ENCODE peak calls at places on chromosomes 4 and X, in ten cellular contexts. One of them, this sample, is unnamed.

GRCh38 chr4:139873111-139873866 is 207.7 kb downstream of the MGST2 start:
- DNase-seq in sigmoid colon: no peak
- DNase-seq in Right ventricle myocardium superior: no peak
- DNase-seq in heart right ventricle: no peak
- DNase-seq in mesenchymal stem cell: no peak
- DNase-seq in KBM-7: no peak
- DNase-seq in activated CD8-positive, alpha-beta memory T cell treated with anti-CD3 and anti-CD28 coated beads for 48 hours: no peak
- DNase-seq in globus pallidus: no peak
- DNase-seq in endothelial cell: no peak
- DNase-seq in CD4-positive, alpha-beta T cell: no peak
- DNase-seq in this sample: no peak

GRCh38 chr4:26424838-26425237 is 65.4 kb downstream of the CCKAR start:
- DNase-seq in mesenchymal stem cell: no peak
- DNase-seq in endothelial cell: no peak
- DNase-seq in activated CD8-positive, alpha-beta memory T cell treated with anti-CD3 and anti-CD28 coated beads for 48 hours: no peak
- DNase-seq in Right ventricle myocardium superior: no peak
- DNase-seq in heart right ventricle: no peak
- DNase-seq in CD4-positive, alpha-beta T cell: no peak
- DNase-seq in KBM-7: no peak
- DNase-seq in sigmoid colon: no peak
- DNase-seq in globus pallidus: no peak
- DNase-seq in this sample: no peak

GRCh38 chr4:8399298-8399697 is 41.2 kb downstream of the ACOX3 start:
- DNase-seq in heart right ventricle: no peak
- DNase-seq in KBM-7: no peak
- DNase-seq in sigmoid colon: no peak
- DNase-seq in Right ventricle myocardium superior: no peak
- DNase-seq in activated CD8-positive, alpha-beta memory T cell treated with anti-CD3 and anti-CD28 coated beads for 48 hours: no peak
- DNase-seq in CD4-positive, alpha-beta T cell: no peak
- DNase-seq in globus pallidus: no peak
- DNase-seq in mesenchymal stem cell: no peak
- DNase-seq in endothelial cell: no peak
- DNase-seq in this sample: no peak

GRCh38 chr4:108465886-108466491 is 154.4 kb upstream of the RPL34 start:
- DNase-seq in CD4-positive, alpha-beta T cell: no peak
- DNase-seq in mesenchymal stem cell: no peak
- DNase-seq in endothelial cell: no peak
- DNase-seq in sigmoid colon: no peak
- DNase-seq in Right ventricle myocardium superior: no peak
- DNase-seq in globus pallidus: no peak
- DNase-seq in KBM-7: no peak
- DNase-seq in activated CD8-positive, alpha-beta memory T cell treated with anti-CD3 and anti-CD28 coated beads for 48 hours: no peak
- DNase-seq in heart right ventricle: no peak
- DNase-seq in this sample: peak; percentile 75

GRCh38 chrX:102067966-102068723 is 57.3 kb upstream of the TCEAL2 start:
- DNase-seq in heart right ventricle: no peak
- DNase-seq in globus pallidus: peak; percentile 11
- DNase-seq in Right ventricle myocardium superior: no peak
- DNase-seq in mesenchymal stem cell: peak; percentile 2
- DNase-seq in CD4-positive, alpha-beta T cell: no peak
- DNase-seq in KBM-7: peak; percentile 51
- DNase-seq in endothelial cell: peak; percentile 26
- DNase-seq in activated CD8-positive, alpha-beta memory T cell treated with anti-CD3 and anti-CD28 coated beads for 48 hours: no peak
- DNase-seq in sigmoid colon: no peak
- DNase-seq in this sample: no peak

GRCh38 chr4:6350646-6351045 is 81.0 kb downstream of the WFS1 start:
- DNase-seq in heart right ventricle: no peak
- DNase-seq in CD4-positive, alpha-beta T cell: no peak
- DNase-seq in KBM-7: no peak
- DNase-seq in sigmoid colon: no peak
- DNase-seq in endothelial cell: no peak
- DNase-seq in globus pallidus: no peak
- DNase-seq in mesenchymal stem cell: no peak
- DNase-seq in activated CD8-positive, alpha-beta memory T cell treated with anti-CD3 and anti-CD28 coated beads for 48 hours: no peak
- DNase-seq in Right ventricle myocardium superior: no peak
- DNase-seq in this sample: no peak

GRCh38 chr4:150253416-150253815 is 175.2 kb downstream of the DCLK2 start:
- DNase-seq in sigmoid colon: no peak
- DNase-seq in globus pallidus: no peak
- DNase-seq in KBM-7: no peak
- DNase-seq in activated CD8-positive, alpha-beta memory T cell treated with anti-CD3 and anti-CD28 coated beads for 48 hours: no peak
- DNase-seq in mesenchymal stem cell: no peak
- DNase-seq in endothelial cell: no peak
- DNase-seq in Right ventricle myocardium superior: no peak
- DNase-seq in CD4-positive, alpha-beta T cell: no peak
- DNase-seq in heart right ventricle: no peak
- DNase-seq in this sample: no peak

GRCh38 chrX:30610050-30610449 is 32.5 kb upstream of the TASL start:
- DNase-seq in CD4-positive, alpha-beta T cell: no peak
- DNase-seq in Right ventricle myocardium superior: no peak
- DNase-seq in endothelial cell: no peak
- DNase-seq in sigmoid colon: no peak
- DNase-seq in heart right ventricle: no peak
- DNase-seq in globus pallidus: no peak
- DNase-seq in mesenchymal stem cell: no peak
- DNase-seq in KBM-7: no peak
- DNase-seq in activated CD8-positive, alpha-beta memory T cell treated with anti-CD3 and anti-CD28 coated beads for 48 hours: no peak
- DNase-seq in this sample: no peak

GRCh38 chrX:17527932-17528331 is 152.9 kb downstream of the NHS start:
- DNase-seq in CD4-positive, alpha-beta T cell: no peak
- DNase-seq in sigmoid colon: no peak
- DNase-seq in globus pallidus: no peak
- DNase-seq in Right ventricle myocardium superior: no peak
- DNase-seq in heart right ventricle: no peak
- DNase-seq in endothelial cell: no peak
- DNase-seq in activated CD8-positive, alpha-beta memory T cell treated with anti-CD3 and anti-CD28 coated beads for 48 hours: no peak
- DNase-seq in KBM-7: peak; percentile 88
- DNase-seq in mesenchymal stem cell: no peak
- DNase-seq in this sample: no peak

GRCh38 chrX:112840382-112841113 is at the start of gene AMOT:
- DNase-seq in sigmoid colon: peak; percentile 87
- DNase-seq in CD4-positive, alpha-beta T cell: peak; percentile 46
- DNase-seq in mesenchymal stem cell: peak; percentile 82
- DNase-seq in globus pallidus: peak; percentile 85
- DNase-seq in activated CD8-positive, alpha-beta memory T cell treated with anti-CD3 and anti-CD28 coated beads for 48 hours: no peak
- DNase-seq in Right ventricle myocardium superior: peak; percentile 86
- DNase-seq in heart right ventricle: peak; percentile 79
- DNase-seq in KBM-7: peak; percentile 93
- DNase-seq in endothelial cell: peak; percentile 73
- DNase-seq in this sample: peak; percentile 96

GRCh38 chr4:54852061-54852460 is 194.3 kb downstream of the KIT start:
- DNase-seq in mesenchymal stem cell: no peak
- DNase-seq in CD4-positive, alpha-beta T cell: no peak
- DNase-seq in heart right ventricle: no peak
- DNase-seq in sigmoid colon: no peak
- DNase-seq in Right ventricle myocardium superior: no peak
- DNase-seq in KBM-7: no peak
- DNase-seq in activated CD8-positive, alpha-beta memory T cell treated with anti-CD3 and anti-CD28 coated beads for 48 hours: no peak
- DNase-seq in globus pallidus: peak; percentile 80
- DNase-seq in endothelial cell: no peak
- DNase-seq in this sample: no peak

GRCh38 chr4:78621395-78621794 is 69.8 kb downstream of the ANXA3 start:
- DNase-seq in endothelial cell: no peak
- DNase-seq in KBM-7: no peak
- DNase-seq in heart right ventricle: no peak
- DNase-seq in globus pallidus: no peak
- DNase-seq in CD4-positive, alpha-beta T cell: no peak
- DNase-seq in sigmoid colon: no peak
- DNase-seq in Right ventricle myocardium superior: no peak
- DNase-seq in activated CD8-positive, alpha-beta memory T cell treated with anti-CD3 and anti-CD28 coated beads for 48 hours: no peak
- DNase-seq in mesenchymal stem cell: peak; percentile 27
- DNase-seq in this sample: no peak

GRCh38 chr4:88893961-88894360 is 163.0 kb downstream of the FAM13A start:
- DNase-seq in endothelial cell: no peak
- DNase-seq in Right ventricle myocardium superior: no peak
- DNase-seq in sigmoid colon: no peak
- DNase-seq in globus pallidus: no peak
- DNase-seq in mesenchymal stem cell: no peak
- DNase-seq in activated CD8-positive, alpha-beta memory T cell treated with anti-CD3 and anti-CD28 coated beads for 48 hours: no peak
- DNase-seq in heart right ventricle: no peak
- DNase-seq in KBM-7: no peak
- DNase-seq in CD4-positive, alpha-beta T cell: no peak
- DNase-seq in this sample: no peak

GRCh38 chr4:25687763-25688162 is 32.1 kb downstream of the SLC34A2 start:
- DNase-seq in CD4-positive, alpha-beta T cell: no peak
- DNase-seq in sigmoid colon: no peak
- DNase-seq in endothelial cell: no peak
- DNase-seq in activated CD8-positive, alpha-beta memory T cell treated with anti-CD3 and anti-CD28 coated beads for 48 hours: no peak
- DNase-seq in heart right ventricle: no peak
- DNase-seq in globus pallidus: no peak
- DNase-seq in KBM-7: no peak
- DNase-seq in Right ventricle myocardium superior: no peak
- DNase-seq in mesenchymal stem cell: no peak
- DNase-seq in this sample: no peak

GRCh38 chr4:102623622-102624021 is 122.5 kb downstream of the NFKB1 start:
- DNase-seq in heart right ventricle: no peak
- DNase-seq in endothelial cell: no peak
- DNase-seq in KBM-7: peak; percentile 34
- DNase-seq in Right ventricle myocardium superior: no peak
- DNase-seq in sigmoid colon: no peak
- DNase-seq in activated CD8-positive, alpha-beta memory T cell treated with anti-CD3 and anti-CD28 coated beads for 48 hours: no peak
- DNase-seq in globus pallidus: peak; percentile 54
- DNase-seq in CD4-positive, alpha-beta T cell: no peak
- DNase-seq in mesenchymal stem cell: peak; percentile 52
- DNase-seq in this sample: peak; percentile 68

GRCh38 chr4:6368601-6369000 is 99.0 kb downstream of the WFS1 start:
- DNase-seq in endothelial cell: no peak
- DNase-seq in Right ventricle myocardium superior: no peak
- DNase-seq in CD4-positive, alpha-beta T cell: no peak
- DNase-seq in mesenchymal stem cell: no peak
- DNase-seq in KBM-7: no peak
- DNase-seq in sigmoid colon: no peak
- DNase-seq in globus pallidus: no peak
- DNase-seq in activated CD8-positive, alpha-beta memory T cell treated with anti-CD3 and anti-CD28 coated beads for 48 hours: no peak
- DNase-seq in heart right ventricle: no peak
- DNase-seq in this sample: no peak

GRCh38 chr4:54227261-54228063 is 1.6 kb upstream of the PDGFRA start:
- DNase-seq in globus pallidus: no peak
- DNase-seq in CD4-positive, alpha-beta T cell: no peak
- DNase-seq in activated CD8-positive, alpha-beta memory T cell treated with anti-CD3 and anti-CD28 coated beads for 48 hours: no peak
- DNase-seq in mesenchymal stem cell: peak; percentile 88
- DNase-seq in sigmoid colon: peak; percentile 72
- DNase-seq in Right ventricle myocardium superior: no peak
- DNase-seq in endothelial cell: peak; percentile 47
- DNase-seq in KBM-7: no peak
- DNase-seq in heart right ventricle: peak; percentile 14
- DNase-seq in this sample: peak; percentile 72

GRCh38 chr4:172104534-172104933 is 291.3 kb downstream of the GALNTL6 start:
- DNase-seq in mesenchymal stem cell: no peak
- DNase-seq in globus pallidus: no peak
- DNase-seq in heart right ventricle: no peak
- DNase-seq in CD4-positive, alpha-beta T cell: no peak
- DNase-seq in activated CD8-positive, alpha-beta memory T cell treated with anti-CD3 and anti-CD28 coated beads for 48 hours: no peak
- DNase-seq in KBM-7: no peak
- DNase-seq in endothelial cell: no peak
- DNase-seq in Right ventricle myocardium superior: no peak
- DNase-seq in sigmoid colon: no peak
- DNase-seq in this sample: no peak

GRCh38 chr4:154660052-154660451 is 47.6 kb upstream of the FGG start:
- DNase-seq in Right ventricle myocardium superior: no peak
- DNase-seq in endothelial cell: no peak
- DNase-seq in globus pallidus: no peak
- DNase-seq in mesenchymal stem cell: no peak
- DNase-seq in activated CD8-positive, alpha-beta memory T cell treated with anti-CD3 and anti-CD28 coated beads for 48 hours: no peak
- DNase-seq in KBM-7: no peak
- DNase-seq in CD4-positive, alpha-beta T cell: no peak
- DNase-seq in sigmoid colon: no peak
- DNase-seq in heart right ventricle: no peak
- DNase-seq in this sample: no peak

GRCh38 chrX:16120431-16120830 is 2.9 kb upstream of the GRPR start:
- DNase-seq in activated CD8-positive, alpha-beta memory T cell treated with anti-CD3 and anti-CD28 coated beads for 48 hours: no peak
- DNase-seq in Right ventricle myocardium superior: no peak
- DNase-seq in KBM-7: no peak
- DNase-seq in globus pallidus: no peak
- DNase-seq in CD4-positive, alpha-beta T cell: no peak
- DNase-seq in mesenchymal stem cell: no peak
- DNase-seq in sigmoid colon: no peak
- DNase-seq in heart right ventricle: no peak
- DNase-seq in endothelial cell: no peak
- DNase-seq in this sample: no peak

GRCh38 chr4:98110214-98110613 is 33.1 kb downstream of the STPG2 start:
- DNase-seq in KBM-7: no peak
- DNase-seq in Right ventricle myocardium superior: no peak
- DNase-seq in sigmoid colon: no peak
- DNase-seq in globus pallidus: no peak
- DNase-seq in CD4-positive, alpha-beta T cell: no peak
- DNase-seq in endothelial cell: no peak
- DNase-seq in mesenchymal stem cell: no peak
- DNase-seq in heart right ventricle: no peak
- DNase-seq in activated CD8-positive, alpha-beta memory T cell treated with anti-CD3 and anti-CD28 coated beads for 48 hours: no peak
- DNase-seq in this sample: peak; percentile 10

GRCh38 chrX:2404816-2405215 is 96.0 kb downstream of the DHRSX start:
- DNase-seq in globus pallidus: no peak
- DNase-seq in heart right ventricle: no peak
- DNase-seq in endothelial cell: no peak
- DNase-seq in activated CD8-positive, alpha-beta memory T cell treated with anti-CD3 and anti-CD28 coated beads for 48 hours: no peak
- DNase-seq in CD4-positive, alpha-beta T cell: no peak
- DNase-seq in KBM-7: no peak
- DNase-seq in sigmoid colon: no peak
- DNase-seq in Right ventricle myocardium superior: no peak
- DNase-seq in mesenchymal stem cell: no peak
- DNase-seq in this sample: no peak

GRCh38 chr4:165592386-165592785 is 213.6 kb downstream of the CPE start:
- DNase-seq in KBM-7: no peak
- DNase-seq in Right ventricle myocardium superior: no peak
- DNase-seq in sigmoid colon: no peak
- DNase-seq in CD4-positive, alpha-beta T cell: no peak
- DNase-seq in heart right ventricle: no peak
- DNase-seq in mesenchymal stem cell: no peak
- DNase-seq in globus pallidus: no peak
- DNase-seq in activated CD8-positive, alpha-beta memory T cell treated with anti-CD3 and anti-CD28 coated beads for 48 hours: no peak
- DNase-seq in endothelial cell: no peak
- DNase-seq in this sample: peak; percentile 10

GRCh38 chr4:184328022-184328736 is 110.5 kb upstream of the ENPP6 start:
- DNase-seq in Right ventricle myocardium superior: no peak
- DNase-seq in endothelial cell: no peak
- DNase-seq in activated CD8-positive, alpha-beta memory T cell treated with anti-CD3 and anti-CD28 coated beads for 48 hours: no peak
- DNase-seq in globus pallidus: no peak
- DNase-seq in KBM-7: no peak
- DNase-seq in CD4-positive, alpha-beta T cell: no peak
- DNase-seq in heart right ventricle: no peak
- DNase-seq in sigmoid colon: no peak
- DNase-seq in mesenchymal stem cell: no peak
- DNase-seq in this sample: no peak

GRCh38 chrX:38798956-38799355 is 2.3 kb upstream of the MID1IP1 start:
- DNase-seq in heart right ventricle: no peak
- DNase-seq in endothelial cell: no peak
- DNase-seq in Right ventricle myocardium superior: no peak
- DNase-seq in globus pallidus: no peak
- DNase-seq in activated CD8-positive, alpha-beta memory T cell treated with anti-CD3 and anti-CD28 coated beads for 48 hours: no peak
- DNase-seq in KBM-7: no peak
- DNase-seq in mesenchymal stem cell: peak; percentile 38
- DNase-seq in sigmoid colon: no peak
- DNase-seq in CD4-positive, alpha-beta T cell: no peak
- DNase-seq in this sample: no peak

GRCh38 chr4:17577660-17578481 is 873 bp downstream of the LAP3 start:
- DNase-seq in mesenchymal stem cell: no peak
- DNase-seq in sigmoid colon: peak; percentile 83
- DNase-seq in KBM-7: peak; percentile 37
- DNase-seq in activated CD8-positive, alpha-beta memory T cell treated with anti-CD3 and anti-CD28 coated beads for 48 hours: no peak
- DNase-seq in Right ventricle myocardium superior: peak; percentile 68
- DNase-seq in heart right ventricle: peak; percentile 51
- DNase-seq in endothelial cell: peak; percentile 43
- DNase-seq in CD4-positive, alpha-beta T cell: peak; percentile 29
- DNase-seq in globus pallidus: peak; percentile 26
- DNase-seq in this sample: peak; percentile 22

GRCh38 chrX:120269379-120270035 is 18.9 kb downstream of the ZBTB33 start:
- DNase-seq in CD4-positive, alpha-beta T cell: no peak
- DNase-seq in mesenchymal stem cell: peak; percentile 25
- DNase-seq in KBM-7: no peak
- DNase-seq in sigmoid colon: no peak
- DNase-seq in Right ventricle myocardium superior: no peak
- DNase-seq in heart right ventricle: no peak
- DNase-seq in globus pallidus: no peak
- DNase-seq in activated CD8-positive, alpha-beta memory T cell treated with anti-CD3 and anti-CD28 coated beads for 48 hours: no peak
- DNase-seq in endothelial cell: no peak
- DNase-seq in this sample: no peak

This sample was measured in SJCRH30.